ENCODE peak calls at places on chromosomes 1 and 21, in nine cellular contexts. M is HT-29; A is stimulated activated CD8-positive, alpha-beta memory T cell treated with anti-CD3 and anti-CD28 coated beads, Interleukin-12 subunit alpha, Interleukin-12 subunit beta, amount 100 ng/mL, for 1 hour; T is upper lobe of left lung; F is dorsolateral prefrontal cortex; Q is NCI-H146; O is HFFc6; N is activated T-cell treated with anti-CD3 and anti-CD28 coated beads for 24 hours; H is Ammon's horn. L is an unnamed sample.
A peak's percentile ranks its signal among the peaks of the same experiment; 100 is the strongest.

GRCh38 chr1:171841931-171842723 is 829 bp downstream of the DNM3 start:
- DNase-seq in M (no peak), A (no peak), T (peak; percentile 23), F (peak; percentile 28), Q (peak; percentile 77), O (no peak), N (no peak), H (peak; percentile 73), L (no peak)

GRCh38 chr21:35249636-35250035 is 200.5 kb upstream of the RUNX1 start:
- DNase-seq in M (peak; percentile 57), A (no peak), T (no peak), F (no peak), Q (no peak), O (no peak), N (no peak), H (no peak), L (peak; percentile 64)

GRCh38 chr1:160844447-160845232 is 18.0 kb downstream of the CD244 start:
- DNase-seq in M (no peak), A (no peak), T (no peak), F (no peak), Q (no peak), O (no peak), N (no peak), H (no peak), L (no peak)

GRCh38 chr1:191371626-191372025 is 786.6 kb upstream of the RGS18 start:
- DNase-seq in M (no peak), A (no peak), T (no peak), F (no peak), Q (no peak), O (no peak), N (no peak), H (no peak), L (no peak)

GRCh38 chr1:117067528-117068370 is 7.6 kb downstream of the TTF2 start:
- DNase-seq in M (peak; percentile 49), A (no peak), T (peak; percentile 53), F (peak; percentile 31), Q (peak; percentile 51), O (peak; percentile 57), N (peak; percentile 28), H (peak; percentile 86), L (peak; percentile 34)

GRCh38 chr21:28447453-28447852 is 545.2 kb downstream of the LTN1 start:
- DNase-seq in M (no peak), A (no peak), T (no peak), F (no peak), Q (no peak), O (peak; percentile 62), N (no peak), H (no peak), L (no peak)

GRCh38 chr1:56105397-56105796 is 474.0 kb downstream of the PLPP3 start:
- DNase-seq in M (no peak), A (no peak), T (no peak), F (no peak), Q (no peak), O (no peak), N (no peak), H (no peak), L (no peak)

GRCh38 chr1:23577056-23577985 is 18.0 kb upstream of the ID3 start:
- DNase-seq in M (no peak), A (no peak), T (no peak), F (no peak), Q (no peak), O (peak; percentile 89), N (no peak), H (no peak), L (no peak)

GRCh38 chr1:32014199-32014936 is 700 bp downstream of the KHDRBS1 start:
- DNase-seq in M (peak; percentile 63), A (no peak), T (peak; percentile 59), F (peak; percentile 24), Q (peak; percentile 33), O (peak; percentile 23), N (peak; percentile 8), H (peak; percentile 60), L (peak; percentile 39)

GRCh38 chr21:46116189-46116845 is 18.4 kb downstream of the COL6A2 start:
- DNase-seq in M (no peak), A (no peak), T (peak; percentile 13), F (peak; percentile 13), Q (no peak), O (no peak), N (no peak), H (no peak), L (no peak)

GRCh38 chr1:214952648-214953047 is 129.9 kb upstream of the KCNK2 start:
- DNase-seq in M (peak; percentile 8), A (no peak), T (no peak), F (no peak), Q (no peak), O (no peak), N (no peak), H (no peak), L (no peak)

GRCh38 chr1:200131551-200132125 is 104.1 kb downstream of the NR5A2 start:
- DNase-seq in M (peak; percentile 79), A (no peak), T (no peak), F (no peak), Q (no peak), O (peak; percentile 30), N (no peak), H (no peak), L (no peak)

GRCh38 chr1:43225168-43225567 is 44.6 kb upstream of the TMEM125 start:
- DNase-seq in M (peak; percentile 35), A (no peak), T (no peak), F (no peak), Q (no peak), O (peak; percentile 40), N (no peak), H (no peak), L (no peak)

GRCh38 chr1:1955651-1956094 is 36.6 kb upstream of the TMEM52 start:
- DNase-seq in M (peak; percentile 8), A (no peak), T (no peak), F (no peak), Q (no peak), O (no peak), N (no peak), H (no peak), L (no peak)

GRCh38 chr1:90730247-90731022 is 13.3 kb upstream of the BARHL2 start:
- DNase-seq in M (no peak), A (no peak), T (no peak), F (no peak), Q (no peak), O (no peak), N (no peak), H (no peak), L (no peak)

GRCh38 chr1:233704882-233705723 is 91.2 kb downstream of the KCNK1 start:
- DNase-seq in M (peak; percentile 23), A (no peak), T (no peak), F (no peak), Q (no peak), O (no peak), N (no peak), H (no peak), L (no peak)

GRCh38 chr1:101884621-101885020 is 112.1 kb downstream of the OLFM3 start:
- DNase-seq in M (no peak), A (no peak), T (no peak), F (no peak), Q (no peak), O (no peak), N (no peak), H (no peak), L (no peak)

GRCh38 chr1:23343246-23344110 is 606 bp downstream of the HNRNPR start:
- DNase-seq in M (peak; percentile 48), A (no peak), T (peak; percentile 22), F (no peak), Q (peak; percentile 36), O (peak; percentile 80), N (peak; percentile 48), H (peak; percentile 20), L (no peak)

GRCh38 chr1:152546704-152547103 is 19.9 kb downstream of the LCE3E start:
- DNase-seq in M (no peak), A (no peak), T (no peak), F (no peak), Q (no peak), O (no peak), N (no peak), H (no peak), L (no peak)